ENCODE peak calls at places on chromosomes 6 and 20, in seven cellular contexts. G, B, U, K, D, V and T are unnamed samples.
A peak's percentile ranks its signal among the peaks of the same experiment; 100 is the strongest.

GRCh38 chr6:162474722-162475121 is 252.8 kb downstream of the PRKN start:
- DNase-seq in G (no peak), B (no peak), U (no peak), K (no peak), D (no peak), V (no peak), T (no peak)

GRCh38 chr6:135701426-135701825 is 150.1 kb upstream of the PDE7B start:
- DNase-seq in G (no peak), B (no peak), U (no peak), K (no peak), D (no peak), V (no peak), T (peak; percentile 17)

GRCh38 chr6:7974932-7975763 is 64.6 kb upstream of the TXNDC5 start:
- DNase-seq in G (peak; percentile 67), B (no peak), U (no peak), K (peak; percentile 84), D (peak; percentile 79), V (no peak), T (peak; percentile 96)

GRCh38 chr20:59736366-59736765 is 132.0 kb downstream of the PHACTR3 start:
- DNase-seq in G (no peak), B (no peak), U (no peak), K (no peak), D (no peak), V (no peak), T (no peak)

GRCh38 chr6:25050356-25050755 is 114.6 kb upstream of the RIPOR2 start:
- DNase-seq in G (no peak), B (no peak), U (no peak), K (peak; percentile 78), D (no peak), V (no peak), T (peak; percentile 31)

GRCh38 chr6:3898270-3898994 is 49.3 kb downstream of the FAM50B start:
- DNase-seq in G (no peak), B (no peak), U (no peak), K (no peak), D (no peak), V (no peak), T (no peak)

GRCh38 chr6:7401103-7401502 is 11.5 kb downstream of the RIOK1 start:
- DNase-seq in G (peak; percentile 6), B (no peak), U (no peak), K (no peak), D (no peak), V (no peak), T (peak; percentile 8)

GRCh38 chr20:25514195-25514594 is 71.1 kb downstream of the NINL start:
- DNase-seq in G (no peak), B (no peak), U (no peak), K (no peak), D (no peak), V (no peak), T (no peak)

GRCh38 chr6:71349395-71349794 is 60.8 kb downstream of the OGFRL1 start:
- DNase-seq in G (peak; percentile 32), B (peak; percentile 14), U (peak; percentile 24), K (no peak), D (no peak), V (no peak), T (no peak)

GRCh38 chr6:70520575-70520974 is 46.2 kb upstream of the SDHAF4 start:
- DNase-seq in G (no peak), B (no peak), U (peak; percentile 21), K (no peak), D (no peak), V (no peak), T (no peak)

GRCh38 chr6:148349466-148349865 is 6.8 kb downstream of the SASH1 start:
- DNase-seq in G (no peak), B (no peak), U (no peak), K (no peak), D (no peak), V (no peak), T (no peak)

GRCh38 chr20:53984781-53985518 is 85.4 kb downstream of the BCAS1 start:
- DNase-seq in G (no peak), B (no peak), U (no peak), K (no peak), D (no peak), V (no peak), T (no peak)

GRCh38 chr6:4851035-4851434 is 74.8 kb downstream of the CDYL start:
- DNase-seq in G (no peak), B (no peak), U (no peak), K (no peak), D (no peak), V (no peak), T (no peak)

GRCh38 chr6:47098570-47098993 is 56.5 kb upstream of the ADGRF1 start:
- DNase-seq in G (no peak), B (no peak), U (no peak), K (no peak), D (peak; percentile 55), V (no peak), T (no peak)

GRCh38 chr6:16286151-16286522 is 47.8 kb downstream of the GMPR start:
- DNase-seq in G (peak; percentile 32), B (peak; percentile 49), U (no peak), K (no peak), D (no peak), V (no peak), T (no peak)

GRCh38 chr6:11428351-11428750 is 109.2 kb upstream of the TMEM170B start:
- DNase-seq in G (peak; percentile 71), B (no peak), U (no peak), K (no peak), D (no peak), V (no peak), T (no peak)

GRCh38 chr20:34938466-34939163 is 17.0 kb downstream of the GSS start:
- DNase-seq in G (peak; percentile 13), B (no peak), U (peak; percentile 10), K (no peak), D (peak; percentile 62), V (no peak), T (no peak)

GRCh38 chr6:128554302-128554701 is 33.9 kb upstream of the PTPRK start:
- DNase-seq in G (peak; percentile 2), B (no peak), U (no peak), K (no peak), D (no peak), V (no peak), T (no peak)

GRCh38 chr6:141107562-141108160 is 1025.1 kb upstream of the GJE1 start:
- DNase-seq in G (no peak), B (no peak), U (no peak), K (no peak), D (no peak), V (no peak), T (peak; percentile 74)

GRCh38 chr6:136710877-136711552 is 81.3 kb downstream of the MAP3K5 start:
- DNase-seq in G (no peak), B (no peak), U (no peak), K (no peak), D (no peak), V (no peak), T (no peak)

GRCh38 chr6:167565884-167566491 is 241.1 kb downstream of the TTLL2 start:
- DNase-seq in G (no peak), B (peak; percentile 21), U (no peak), K (no peak), D (peak; percentile 61), V (no peak), T (peak; percentile 44)

GRCh38 chr6:170265655-170266054 is 25.2 kb downstream of the DLL1 start:
- DNase-seq in G (no peak), B (no peak), U (peak; percentile 74), K (no peak), D (no peak), V (no peak), T (no peak)

GRCh38 chr20:3166913-3167342 is 6.4 kb downstream of the LZTS3 start:
- DNase-seq in G (no peak), B (no peak), U (no peak), K (no peak), D (no peak), V (no peak), T (no peak)